ENCODE peak calls at places on chromosomes 16 and 17, in ten cellular contexts. One of them, this sample, is unnamed.

GRCh38 chr17:4074831-4075495 is 67.9 kb downstream of the ZZEF1 start:
- DNase-seq in heart left ventricle: no peak
- DNase-seq in AG04450: peak; percentile 7
- DNase-seq in ascending aorta: no peak
- DNase-seq in heart right ventricle: no peak
- DNase-seq in sigmoid colon: no peak
- DNase-seq in Peyer's patch: no peak
- DNase-seq in OCI-LY7: peak; percentile 62
- DNase-seq in RWPE1: peak; percentile 16
- DNase-seq in cardiac fibroblast: peak; percentile 66
- DNase-seq in this sample: no peak

GRCh38 chr16:27472091-27473020 is 70.4 kb downstream of the IL21R start:
- DNase-seq in cardiac fibroblast: no peak
- DNase-seq in OCI-LY7: no peak
- DNase-seq in heart right ventricle: no peak
- DNase-seq in RWPE1: no peak
- DNase-seq in AG04450: no peak
- DNase-seq in sigmoid colon: no peak
- DNase-seq in ascending aorta: no peak
- DNase-seq in heart left ventricle: no peak
- DNase-seq in Peyer's patch: no peak
- DNase-seq in this sample: no peak

GRCh38 chr17:30573603-30574175 is 96.5 kb downstream of the GOSR1 start:
- DNase-seq in RWPE1: no peak
- DNase-seq in Peyer's patch: no peak
- DNase-seq in AG04450: no peak
- DNase-seq in heart right ventricle: no peak
- DNase-seq in ascending aorta: no peak
- DNase-seq in cardiac fibroblast: no peak
- DNase-seq in heart left ventricle: no peak
- DNase-seq in OCI-LY7: no peak
- DNase-seq in sigmoid colon: no peak
- DNase-seq in this sample: no peak

GRCh38 chr16:81900456-81900855 is 110.8 kb downstream of the SDR42E1 start:
- DNase-seq in ascending aorta: no peak
- DNase-seq in heart right ventricle: no peak
- DNase-seq in OCI-LY7: no peak
- DNase-seq in AG04450: no peak
- DNase-seq in RWPE1: no peak
- DNase-seq in Peyer's patch: no peak
- DNase-seq in cardiac fibroblast: no peak
- DNase-seq in sigmoid colon: peak; percentile 66
- DNase-seq in heart left ventricle: no peak
- DNase-seq in this sample: no peak

GRCh38 chr17:11712445-11712844 is 114.2 kb downstream of the DNAH9 start:
- DNase-seq in OCI-LY7: no peak
- DNase-seq in RWPE1: no peak
- DNase-seq in heart left ventricle: no peak
- DNase-seq in cardiac fibroblast: no peak
- DNase-seq in Peyer's patch: no peak
- DNase-seq in AG04450: no peak
- DNase-seq in sigmoid colon: no peak
- DNase-seq in heart right ventricle: no peak
- DNase-seq in ascending aorta: no peak
- DNase-seq in this sample: no peak

GRCh38 chr16:10502766-10503165 is 77.6 kb downstream of the EMP2 start:
- DNase-seq in AG04450: no peak
- DNase-seq in heart right ventricle: no peak
- DNase-seq in cardiac fibroblast: no peak
- DNase-seq in heart left ventricle: no peak
- DNase-seq in OCI-LY7: no peak
- DNase-seq in sigmoid colon: no peak
- DNase-seq in ascending aorta: no peak
- DNase-seq in Peyer's patch: no peak
- DNase-seq in RWPE1: no peak
- DNase-seq in this sample: no peak

GRCh38 chr16:86212706-86213426 is 297.5 kb upstream of the FOXF1 start:
- DNase-seq in heart left ventricle: no peak
- DNase-seq in RWPE1: no peak
- DNase-seq in cardiac fibroblast: no peak
- DNase-seq in ascending aorta: no peak
- DNase-seq in heart right ventricle: no peak
- DNase-seq in OCI-LY7: no peak
- DNase-seq in AG04450: no peak
- DNase-seq in Peyer's patch: no peak
- DNase-seq in sigmoid colon: peak; percentile 39
- DNase-seq in this sample: no peak

GRCh38 chr16:2816751-2817495 is at the start of gene PRSS21:
- DNase-seq in Peyer's patch: peak; percentile 42
- DNase-seq in heart left ventricle: no peak
- DNase-seq in sigmoid colon: peak; percentile 63
- DNase-seq in AG04450: no peak
- DNase-seq in ascending aorta: no peak
- DNase-seq in cardiac fibroblast: no peak
- DNase-seq in RWPE1: peak; percentile 25
- DNase-seq in heart right ventricle: no peak
- DNase-seq in OCI-LY7: peak; percentile 68
- DNase-seq in this sample: no peak

GRCh38 chr16:74107795-74108610 is 188.6 kb upstream of the PSMD7 start:
- DNase-seq in heart left ventricle: peak; percentile 10
- DNase-seq in cardiac fibroblast: peak; percentile 4
- DNase-seq in AG04450: no peak
- DNase-seq in sigmoid colon: no peak
- DNase-seq in heart right ventricle: peak; percentile 13
- DNase-seq in ascending aorta: no peak
- DNase-seq in RWPE1: peak; percentile 46
- DNase-seq in Peyer's patch: no peak
- DNase-seq in OCI-LY7: peak; percentile 53
- DNase-seq in this sample: peak; percentile 76

DNA sequence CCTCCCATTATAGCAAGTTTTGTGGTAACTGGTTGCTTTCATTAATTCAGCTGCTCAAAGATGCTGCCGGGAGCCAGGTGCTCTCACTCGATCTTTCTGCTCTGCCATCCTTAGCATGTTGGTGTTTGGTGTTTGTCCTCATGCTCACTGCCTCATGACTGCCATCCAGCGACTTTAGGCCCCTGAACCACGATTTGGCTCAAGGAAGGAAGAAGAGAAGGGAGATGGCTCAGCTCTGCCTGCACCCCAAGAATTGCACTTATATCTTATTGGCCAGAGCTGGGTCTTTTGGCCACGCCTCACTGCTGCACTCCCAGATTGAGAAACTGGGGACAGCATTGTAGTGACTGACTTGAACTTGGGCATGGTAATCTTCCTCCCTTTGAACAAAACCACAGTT is 52.7 kb downstream of the ARSG start:
- DNase-seq in heart right ventricle: no peak
- DNase-seq in ascending aorta: no peak
- DNase-seq in AG04450: no peak
- DNase-seq in sigmoid colon: no peak
- DNase-seq in Peyer's patch: no peak
- DNase-seq in heart left ventricle: no peak
- DNase-seq in cardiac fibroblast: no peak
- DNase-seq in OCI-LY7: peak; percentile 68
- DNase-seq in RWPE1: no peak
- DNase-seq in this sample: no peak
- TF ChIP-seq CTCF in heart right ventricle: no peak
- TF ChIP-seq CTCF in ascending aorta: no peak
- TF ChIP-seq CTCF in AG04450: no peak
- TF ChIP-seq CTCF in sigmoid colon: no peak
- TF ChIP-seq CTCF in Peyer's patch: no peak
- TF ChIP-seq CTCF in heart left ventricle: no peak
- TF ChIP-seq CTCF in cardiac fibroblast: no peak
- TF ChIP-seq CTCF in OCI-LY7: peak; percentile 34
- TF ChIP-seq CTCF in RWPE1: no peak
- TF ChIP-seq CTCF in this sample: no peak

GRCh38 chr17:22707626-22708025 is 1015.3 kb downstream of the KCNJ18 start:
- DNase-seq in OCI-LY7: no peak
- DNase-seq in cardiac fibroblast: no peak
- DNase-seq in ascending aorta: no peak
- DNase-seq in heart right ventricle: no peak
- DNase-seq in AG04450: no peak
- DNase-seq in sigmoid colon: no peak
- DNase-seq in heart left ventricle: no peak
- DNase-seq in RWPE1: no peak
- DNase-seq in Peyer's patch: no peak
- DNase-seq in this sample: no peak

GRCh38 chr17:22704674-22705073 is 1012.4 kb downstream of the KCNJ18 start:
- DNase-seq in cardiac fibroblast: no peak
- DNase-seq in heart left ventricle: no peak
- DNase-seq in heart right ventricle: no peak
- DNase-seq in sigmoid colon: no peak
- DNase-seq in ascending aorta: no peak
- DNase-seq in OCI-LY7: no peak
- DNase-seq in AG04450: no peak
- DNase-seq in RWPE1: no peak
- DNase-seq in Peyer's patch: no peak
- DNase-seq in this sample: no peak

GRCh38 chr17:22703204-22703603 is 1010.9 kb downstream of the KCNJ18 start:
- DNase-seq in OCI-LY7: no peak
- DNase-seq in heart left ventricle: no peak
- DNase-seq in AG04450: no peak
- DNase-seq in cardiac fibroblast: no peak
- DNase-seq in sigmoid colon: peak; percentile 58
- DNase-seq in Peyer's patch: no peak
- DNase-seq in ascending aorta: no peak
- DNase-seq in heart right ventricle: no peak
- DNase-seq in RWPE1: no peak
- DNase-seq in this sample: no peak

GRCh38 chr17:22703786-22704441 is 1011.6 kb downstream of the KCNJ18 start:
- DNase-seq in RWPE1: no peak
- DNase-seq in AG04450: no peak
- DNase-seq in cardiac fibroblast: no peak
- DNase-seq in ascending aorta: no peak
- DNase-seq in sigmoid colon: peak; percentile 59
- DNase-seq in OCI-LY7: no peak
- DNase-seq in Peyer's patch: no peak
- DNase-seq in heart right ventricle: no peak
- DNase-seq in heart left ventricle: no peak
- DNase-seq in this sample: no peak
- TF ChIP-seq CTCF in RWPE1: no peak
- TF ChIP-seq CTCF in AG04450: no peak
- TF ChIP-seq CTCF in cardiac fibroblast: no peak
- TF ChIP-seq CTCF in ascending aorta: no peak
- TF ChIP-seq CTCF in sigmoid colon: no peak
- TF ChIP-seq CTCF in OCI-LY7: no peak
- TF ChIP-seq CTCF in Peyer's patch: no peak
- TF ChIP-seq CTCF in heart right ventricle: no peak
- TF ChIP-seq CTCF in heart left ventricle: no peak
- TF ChIP-seq CTCF in this sample: no peak

GRCh38 chr17:43443381-43443780 is 40.4 kb upstream of the DHX8 start:
- DNase-seq in RWPE1: no peak
- DNase-seq in AG04450: no peak
- DNase-seq in sigmoid colon: no peak
- DNase-seq in heart left ventricle: no peak
- DNase-seq in cardiac fibroblast: no peak
- DNase-seq in OCI-LY7: no peak
- DNase-seq in Peyer's patch: no peak
- DNase-seq in ascending aorta: no peak
- DNase-seq in heart right ventricle: no peak
- DNase-seq in this sample: no peak

GRCh38 chr17:43442711-43443110 is 41.1 kb upstream of the DHX8 start:
- DNase-seq in OCI-LY7: no peak
- DNase-seq in RWPE1: peak; percentile 20
- DNase-seq in heart right ventricle: no peak
- DNase-seq in heart left ventricle: no peak
- DNase-seq in AG04450: no peak
- DNase-seq in Peyer's patch: no peak
- DNase-seq in ascending aorta: no peak
- DNase-seq in cardiac fibroblast: peak; percentile 53
- DNase-seq in sigmoid colon: no peak
- DNase-seq in this sample: no peak

GRCh38 chr17:43434902-43435319 is 36.1 kb downstream of the ARL4D start:
- DNase-seq in Peyer's patch: no peak
- DNase-seq in ascending aorta: no peak
- DNase-seq in cardiac fibroblast: no peak
- DNase-seq in heart right ventricle: no peak
- DNase-seq in sigmoid colon: no peak
- DNase-seq in heart left ventricle: no peak
- DNase-seq in RWPE1: no peak
- DNase-seq in OCI-LY7: no peak
- DNase-seq in AG04450: no peak
- DNase-seq in this sample: no peak

GRCh38 chr17:43437756-43438155 is 39.0 kb downstream of the ARL4D start:
- DNase-seq in heart right ventricle: no peak
- DNase-seq in Peyer's patch: no peak
- DNase-seq in OCI-LY7: no peak
- DNase-seq in RWPE1: no peak
- DNase-seq in sigmoid colon: no peak
- DNase-seq in heart left ventricle: no peak
- DNase-seq in cardiac fibroblast: no peak
- DNase-seq in ascending aorta: no peak
- DNase-seq in AG04450: no peak
- DNase-seq in this sample: no peak

DNA sequence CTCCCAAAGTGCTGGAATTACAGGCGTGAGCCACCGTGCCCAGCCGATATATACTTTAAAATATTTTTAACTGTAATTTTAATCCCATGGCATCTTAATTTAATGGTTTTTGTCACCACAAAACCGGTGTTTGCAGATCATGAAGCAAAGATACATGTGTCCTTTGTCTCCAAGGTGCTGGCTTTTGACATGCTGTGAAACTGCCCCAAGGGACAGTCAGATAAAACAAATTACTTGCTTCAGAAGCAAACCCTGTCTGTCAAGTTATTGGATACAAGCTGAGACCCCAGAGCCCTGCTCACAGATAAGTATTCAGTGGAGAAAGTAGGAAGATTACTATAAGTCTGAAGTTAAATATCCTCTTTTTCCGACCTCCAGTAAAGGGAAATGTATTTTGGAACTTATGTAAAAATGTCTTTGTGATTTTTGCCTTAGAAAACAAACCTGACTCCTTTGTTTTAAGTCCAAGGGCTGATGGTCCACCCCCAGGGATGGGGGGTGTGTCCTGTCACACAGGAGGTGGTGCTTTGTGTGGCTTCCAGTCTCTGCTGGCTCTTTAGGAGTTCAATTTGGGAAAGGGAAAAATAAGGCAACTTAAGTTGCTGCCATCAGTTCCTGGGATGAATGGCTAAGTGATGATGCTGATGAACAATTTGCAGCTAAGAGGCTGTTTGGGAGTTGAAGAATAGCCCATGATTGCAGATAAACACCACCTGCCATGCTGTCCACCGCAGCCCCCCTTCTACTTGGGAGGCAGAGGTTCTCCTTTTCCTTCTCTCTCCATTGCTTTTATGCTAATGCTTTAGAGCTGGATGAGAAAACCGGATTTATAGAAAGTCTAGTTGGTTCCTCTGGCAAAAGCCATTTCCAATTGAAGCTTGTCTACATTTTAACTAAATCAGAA is 40.1 kb downstream of the ARL4D start:
- DNase-seq in OCI-LY7: no peak
- DNase-seq in heart right ventricle: no peak
- DNase-seq in heart left ventricle: no peak
- DNase-seq in ascending aorta: no peak
- DNase-seq in Peyer's patch: no peak
- DNase-seq in AG04450: no peak
- DNase-seq in cardiac fibroblast: no peak
- DNase-seq in RWPE1: no peak
- DNase-seq in sigmoid colon: no peak
- DNase-seq in this sample: peak; percentile 55
- TF ChIP-seq CTCF in OCI-LY7: no peak
- TF ChIP-seq CTCF in heart right ventricle: no peak
- TF ChIP-seq CTCF in heart left ventricle: no peak
- TF ChIP-seq CTCF in ascending aorta: no peak
- TF ChIP-seq CTCF in Peyer's patch: no peak
- TF ChIP-seq CTCF in AG04450: no peak
- TF ChIP-seq CTCF in cardiac fibroblast: no peak
- TF ChIP-seq CTCF in RWPE1: no peak
- TF ChIP-seq CTCF in sigmoid colon: no peak
- TF ChIP-seq CTCF in this sample: no peak

GRCh38 chr16:55622302-55622701 is 33.5 kb upstream of the SLC6A2 start:
- DNase-seq in heart right ventricle: no peak
- DNase-seq in RWPE1: no peak
- DNase-seq in Peyer's patch: no peak
- DNase-seq in ascending aorta: no peak
- DNase-seq in cardiac fibroblast: no peak
- DNase-seq in heart left ventricle: no peak
- DNase-seq in sigmoid colon: no peak
- DNase-seq in AG04450: no peak
- DNase-seq in OCI-LY7: no peak
- DNase-seq in this sample: no peak
- TF ChIP-seq CTCF in heart right ventricle: no peak
- TF ChIP-seq CTCF in RWPE1: no peak
- TF ChIP-seq CTCF in Peyer's patch: no peak
- TF ChIP-seq CTCF in ascending aorta: no peak
- TF ChIP-seq CTCF in cardiac fibroblast: no peak
- TF ChIP-seq CTCF in heart left ventricle: no peak
- TF ChIP-seq CTCF in sigmoid colon: no peak
- TF ChIP-seq CTCF in AG04450: no peak
- TF ChIP-seq CTCF in OCI-LY7: no peak
- TF ChIP-seq CTCF in this sample: no peak

This sample was measured in glutamatergic neuron.